ENCODE peak calls at places on chromosome 18, in four cellular contexts. One of them, this sample, is unnamed.

GRCh38 chr18:32769242-32770180 is 3.3 kb downstream of the KLHL14 start:
- DNase-seq in immature natural killer cell: no peak
- DNase-seq in neural crest cell: peak
- DNase-seq in PC-9: no peak
- DNase-seq in this sample: no peak

GRCh38 chr18:74826560-74826959 is 228.9 kb downstream of the ZNF407 start:
- DNase-seq in PC-9: no peak
- DNase-seq in immature natural killer cell: no peak
- DNase-seq in neural crest cell: no peak
- DNase-seq in this sample: no peak

GRCh38 chr18:13378150-13378549 is 159.6 kb downstream of the LDLRAD4 start:
- DNase-seq in immature natural killer cell: no peak
- DNase-seq in PC-9: no peak
- DNase-seq in neural crest cell: no peak
- DNase-seq in this sample: no peak

GRCh38 chr18:36315736-36316135 is 18.2 kb downstream of the FHOD3 start:
- DNase-seq in neural crest cell: no peak
- DNase-seq in immature natural killer cell: no peak
- DNase-seq in PC-9: peak
- DNase-seq in this sample: peak

GRCh38 chr18:2655954-2656236 is 369 bp downstream of the SMCHD1 start:
- DNase-seq in neural crest cell: no peak
- DNase-seq in PC-9: no peak
- DNase-seq in immature natural killer cell: no peak
- DNase-seq in this sample: no peak

GRCh38 chr18:31679806-31680793 is 4.3 kb downstream of the B4GALT6 start:
- DNase-seq in immature natural killer cell: no peak
- DNase-seq in neural crest cell: no peak
- DNase-seq in PC-9: no peak
- DNase-seq in this sample: peak

GRCh38 chr18:48705531-48705930 is 166.7 kb downstream of the CTIF start:
- DNase-seq in neural crest cell: no peak
- DNase-seq in immature natural killer cell: no peak
- DNase-seq in PC-9: no peak
- DNase-seq in this sample: no peak

GRCh38 chr18:35376393-35376741 is 770 bp downstream of the ZNF396 start:
- DNase-seq in neural crest cell: peak
- DNase-seq in immature natural killer cell: no peak
- DNase-seq in PC-9: no peak
- DNase-seq in this sample: no peak

GRCh38 chr18:59730896-59731295 is 33.7 kb upstream of the CCBE1 start:
- DNase-seq in PC-9: no peak
- DNase-seq in immature natural killer cell: no peak
- DNase-seq in neural crest cell: no peak
- DNase-seq in this sample: no peak

GRCh38 chr18:43160509-43160908 is 45.0 kb upstream of the RIT2 start:
- DNase-seq in PC-9: no peak
- DNase-seq in immature natural killer cell: no peak
- DNase-seq in neural crest cell: no peak
- DNase-seq in this sample: peak

GRCh38 chr18:41144444-41144843 is 810.6 kb upstream of the PIK3C3 start:
- DNase-seq in PC-9: no peak
- DNase-seq in neural crest cell: no peak
- DNase-seq in immature natural killer cell: no peak
- DNase-seq in this sample: peak

GRCh38 chr18:58336605-58337004 is 292.3 kb downstream of the ALPK2 start:
- DNase-seq in immature natural killer cell: no peak
- DNase-seq in PC-9: no peak
- DNase-seq in neural crest cell: no peak
- DNase-seq in this sample: no peak

GRCh38 chr18:50218432-50219197 is 23.7 kb upstream of the MYO5B start:
- DNase-seq in immature natural killer cell: peak
- DNase-seq in neural crest cell: no peak
- DNase-seq in PC-9: no peak
- DNase-seq in this sample: peak

GRCh38 chr18:28288784-28289183 is 111.9 kb upstream of the CDH2 start:
- DNase-seq in immature natural killer cell: no peak
- DNase-seq in neural crest cell: no peak
- DNase-seq in PC-9: no peak
- DNase-seq in this sample: no peak

GRCh38 chr18:7133181-7133580 is 15.6 kb upstream of the LAMA1 start:
- DNase-seq in PC-9: no peak
- DNase-seq in immature natural killer cell: no peak
- DNase-seq in neural crest cell: no peak
- DNase-seq in this sample: peak